ENCODE peak calls at places on chromosomes 11 and 22, in four cellular contexts. One of them, this sample, is unnamed.

GRCh38 chr11:113001709-113002108 is 40.5 kb downstream of the NCAM1 start:
- DNase-seq in SK-N-SH: no peak
- DNase-seq in GM12878: no peak
- DNase-seq in HepG2: no peak
- DNase-seq in this sample: no peak

GRCh38 chr22:24968066-24968561 is 15.6 kb downstream of the KIAA1671 start:
- DNase-seq in SK-N-SH: no peak
- DNase-seq in GM12878: no peak
- DNase-seq in HepG2: no peak
- DNase-seq in this sample: no peak

GRCh38 chr11:122634507-122634906 is 21.0 kb upstream of the UBASH3B start:
- DNase-seq in SK-N-SH: no peak
- DNase-seq in GM12878: no peak
- DNase-seq in HepG2: no peak
- DNase-seq in this sample: no peak

GRCh38 chr11:118908264-118908663 is 17.5 kb downstream of the BCL9L start:
- DNase-seq in SK-N-SH: no peak
- DNase-seq in GM12878: no peak
- DNase-seq in HepG2: no peak
- DNase-seq in this sample: no peak

GRCh38 chr11:119148855-119149370 is at the start of gene ABCG4:
- DNase-seq in GM12878: no peak
- DNase-seq in HepG2: no peak
- DNase-seq in SK-N-SH: peak
- DNase-seq in this sample: peak

GRCh38 chr22:19210188-19210587 is 31.7 kb upstream of the SLC25A1 start:
- DNase-seq in HepG2: no peak
- DNase-seq in SK-N-SH: no peak
- DNase-seq in GM12878: no peak
- DNase-seq in this sample: no peak

GRCh38 chr11:116454020-116454645 is 318.7 kb downstream of the BUD13 start:
- DNase-seq in HepG2: peak
- DNase-seq in GM12878: no peak
- DNase-seq in SK-N-SH: peak
- DNase-seq in this sample: peak

GRCh38 chr11:61477734-61478148 is 30.8 kb upstream of the LRRC10B start:
- DNase-seq in HepG2: no peak
- DNase-seq in GM12878: no peak
- DNase-seq in SK-N-SH: peak
- DNase-seq in this sample: peak

GRCh38 chr11:130159657-130160459 is at the start of gene ST14:
- DNase-seq in GM12878: no peak
- DNase-seq in HepG2: no peak
- DNase-seq in SK-N-SH: peak
- DNase-seq in this sample: no peak

GRCh38 chr11:73201249-73201648 is 16.8 kb upstream of the P2RY2 start:
- DNase-seq in HepG2: no peak
- DNase-seq in SK-N-SH: no peak
- DNase-seq in GM12878: no peak
- DNase-seq in this sample: no peak

GRCh38 chr22:39313258-39314001 is 6.0 kb downstream of the RPL3 start:
- DNase-seq in GM12878: no peak
- DNase-seq in HepG2: no peak
- DNase-seq in SK-N-SH: no peak
- DNase-seq in this sample: no peak

GRCh38 chr11:91133361-91133760 is 910.5 kb upstream of the CHORDC1 start:
- DNase-seq in GM12878: no peak
- DNase-seq in HepG2: no peak
- DNase-seq in SK-N-SH: no peak
- DNase-seq in this sample: no peak

GRCh38 chr22:46895753-46896152 is 133.3 kb downstream of the TBC1D22A start:
- DNase-seq in SK-N-SH: no peak
- DNase-seq in HepG2: no peak
- DNase-seq in GM12878: no peak
- DNase-seq in this sample: peak

GRCh38 chr11:44939673-44940072 is 11.0 kb downstream of the TP53I11 start:
- DNase-seq in GM12878: no peak
- DNase-seq in SK-N-SH: no peak
- DNase-seq in HepG2: peak
- DNase-seq in this sample: peak

GRCh38 chr11:71999360-71999759 is 651 bp downstream of the IL18BP start:
- DNase-seq in HepG2: no peak
- DNase-seq in GM12878: no peak
- DNase-seq in SK-N-SH: no peak
- DNase-seq in this sample: no peak

GRCh38 chr11:128669491-128669890 is 24.4 kb upstream of the FLI1 start:
- DNase-seq in HepG2: no peak
- DNase-seq in SK-N-SH: no peak
- DNase-seq in GM12878: no peak
- DNase-seq in this sample: no peak
- TF ChIP-seq NFIC in HepG2: no peak
- TF ChIP-seq NFIC in SK-N-SH: no peak
- TF ChIP-seq NFIC in GM12878: no peak
- TF ChIP-seq NFIC in this sample: no peak

DNA sequence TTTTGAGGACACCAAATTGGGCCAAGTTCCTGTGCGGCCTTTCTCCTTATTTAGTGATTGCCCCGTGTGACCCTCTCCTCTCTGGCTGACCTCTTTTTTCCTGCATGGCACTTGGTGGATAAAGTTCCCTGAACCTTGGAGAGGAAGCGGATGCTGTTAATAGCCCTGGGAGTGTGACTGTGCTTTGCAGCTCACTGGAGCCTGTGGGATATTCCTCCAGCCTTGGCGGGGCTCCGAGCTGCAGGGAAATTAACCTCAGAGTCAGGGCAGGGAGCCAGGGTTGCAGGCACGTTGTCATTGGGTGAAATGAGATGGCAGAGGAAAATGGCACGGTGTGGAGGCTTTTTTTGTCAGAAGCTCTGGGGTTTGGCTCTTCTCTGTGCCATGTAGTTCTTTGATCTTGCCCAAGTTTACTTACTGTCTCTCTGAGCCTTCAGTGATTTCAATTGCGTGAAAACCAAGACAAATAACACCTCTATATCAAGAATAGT is 965 bp downstream of the OR9Q1 start:
- DNase-seq in HepG2: no peak
- DNase-seq in GM12878: no peak
- DNase-seq in SK-N-SH: no peak
- DNase-seq in this sample: no peak
- TF ChIP-seq NFIC in HepG2: no peak
- TF ChIP-seq NFIC in GM12878: no peak
- TF ChIP-seq NFIC in SK-N-SH: no peak
- TF ChIP-seq NFIC in this sample: no peak

GRCh38 chr11:1573077-1573846 is 1.2 kb upstream of the DUSP8 start:
- DNase-seq in GM12878: no peak
- DNase-seq in HepG2: no peak
- DNase-seq in SK-N-SH: peak
- DNase-seq in this sample: no peak
- TF ChIP-seq NFIC in GM12878: no peak
- TF ChIP-seq NFIC in HepG2: no peak
- TF ChIP-seq NFIC in SK-N-SH: no peak
- TF ChIP-seq NFIC in this sample: no peak

GRCh38 chr11:63710476-63711217 is 29.3 kb downstream of the RTN3 start:
- DNase-seq in SK-N-SH: no peak
- DNase-seq in GM12878: no peak
- DNase-seq in HepG2: no peak
- DNase-seq in this sample: peak
- TF ChIP-seq NFIC in SK-N-SH: no peak
- TF ChIP-seq NFIC in GM12878: no peak
- TF ChIP-seq NFIC in HepG2: no peak
- TF ChIP-seq NFIC in this sample: no peak

GRCh38 chr11:34728609-34729008 is 107.7 kb downstream of the EHF start:
- DNase-seq in HepG2: no peak
- DNase-seq in SK-N-SH: no peak
- DNase-seq in GM12878: no peak
- DNase-seq in this sample: no peak
- TF ChIP-seq NFIC in HepG2: no peak
- TF ChIP-seq NFIC in SK-N-SH: no peak
- TF ChIP-seq NFIC in GM12878: no peak
- TF ChIP-seq NFIC in this sample: no peak

GRCh38 chr11:132913295-132913694 is 619.0 kb downstream of the OPCML start:
- DNase-seq in GM12878: no peak
- DNase-seq in HepG2: no peak
- DNase-seq in SK-N-SH: no peak
- DNase-seq in this sample: no peak
- TF ChIP-seq NFIC in GM12878: peak
- TF ChIP-seq NFIC in HepG2: no peak
- TF ChIP-seq NFIC in SK-N-SH: no peak
- TF ChIP-seq NFIC in this sample: no peak

DNA sequence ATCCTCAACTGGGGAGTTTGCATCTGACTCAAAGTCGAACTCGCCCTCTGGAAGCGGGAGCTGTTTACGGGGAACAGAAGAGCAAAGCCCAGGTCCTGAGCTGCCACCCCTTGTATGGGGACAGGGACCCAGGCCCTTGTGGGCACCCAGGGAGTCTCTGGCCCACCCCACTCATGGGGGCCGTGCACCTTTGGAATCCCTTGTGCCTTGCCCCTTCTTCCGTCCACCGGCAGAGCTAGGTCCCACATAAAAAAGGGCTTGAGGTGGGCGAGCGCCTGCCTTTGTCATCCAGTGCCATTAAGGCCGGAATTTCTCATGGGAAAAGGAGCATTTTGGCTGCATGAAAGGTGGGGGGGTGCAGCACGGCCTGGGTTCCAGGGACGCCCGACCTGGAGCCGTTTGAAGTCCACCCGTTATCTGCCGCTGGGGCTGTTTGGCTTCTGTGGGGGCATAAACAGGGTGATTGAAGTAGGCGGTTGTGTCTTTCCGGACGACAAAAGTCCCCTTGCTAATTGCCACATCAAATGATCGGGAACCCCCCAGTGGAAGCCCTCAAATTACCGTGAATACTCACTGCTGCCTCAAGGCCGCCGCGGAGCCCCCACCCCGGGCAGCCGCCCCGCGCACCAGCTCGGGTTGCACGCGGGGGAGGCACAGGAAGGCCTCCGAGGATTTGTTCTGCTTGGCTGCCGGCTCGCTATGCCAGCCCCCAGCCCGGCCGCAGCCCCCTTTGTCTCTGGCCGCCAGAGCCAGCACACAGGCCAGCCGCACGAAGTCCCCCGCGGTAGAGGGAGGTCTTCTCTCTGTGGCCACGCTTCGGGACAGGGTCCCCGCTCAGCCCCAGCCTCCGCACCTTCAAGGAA is 49.0 kb upstream of the FGF3 start:
- DNase-seq in HepG2: no peak
- DNase-seq in SK-N-SH: peak
- DNase-seq in GM12878: no peak
- DNase-seq in this sample: no peak
- TF ChIP-seq NFIC in HepG2: no peak
- TF ChIP-seq NFIC in SK-N-SH: no peak
- TF ChIP-seq NFIC in GM12878: no peak
- TF ChIP-seq NFIC in this sample: no peak

DNA sequence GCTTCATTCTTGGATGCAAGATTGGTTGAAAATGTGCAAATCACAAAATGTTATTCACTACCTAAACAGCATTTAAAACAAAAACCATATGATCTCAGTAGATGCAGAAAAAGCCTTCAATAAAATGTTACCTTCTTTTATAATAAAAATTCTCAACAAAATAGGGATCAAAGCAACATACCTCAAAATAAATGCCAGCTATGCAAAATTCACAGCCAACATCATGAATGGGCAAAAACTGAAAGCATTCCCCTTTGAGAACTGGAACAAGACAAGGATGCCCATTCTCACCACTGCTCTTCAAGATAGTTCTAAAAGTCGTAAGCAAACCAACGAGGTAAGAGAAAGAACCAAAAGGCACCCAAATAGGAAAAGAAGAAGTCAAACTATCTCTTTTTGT is 2.0 kb downstream of the OR5AK2 start:
- DNase-seq in HepG2: no peak
- DNase-seq in SK-N-SH: no peak
- DNase-seq in GM12878: no peak
- DNase-seq in this sample: no peak
- TF ChIP-seq NFIC in HepG2: no peak
- TF ChIP-seq NFIC in SK-N-SH: no peak
- TF ChIP-seq NFIC in GM12878: no peak
- TF ChIP-seq NFIC in this sample: no peak

DNA sequence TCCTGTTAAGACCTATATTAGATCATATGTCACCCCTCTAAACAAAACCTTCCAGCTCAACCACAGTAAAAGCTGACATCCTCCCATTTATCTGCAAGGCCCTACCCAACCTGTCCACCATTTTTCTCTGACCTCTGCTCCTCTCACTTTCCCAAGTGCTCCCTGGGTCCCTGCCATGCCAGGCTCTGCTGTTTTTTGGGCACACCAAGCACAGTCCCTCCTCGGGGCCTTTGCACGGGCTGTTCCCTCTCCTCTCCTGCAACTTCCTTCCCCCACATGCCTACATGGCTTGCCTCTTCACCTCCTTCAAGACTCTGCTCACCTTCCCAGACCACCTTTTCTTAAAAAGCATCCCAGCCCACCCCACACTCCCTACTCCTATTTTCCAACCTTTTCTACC is 9.8 kb downstream of the TST start:
- DNase-seq in HepG2: no peak
- DNase-seq in GM12878: no peak
- DNase-seq in SK-N-SH: no peak
- DNase-seq in this sample: no peak
- TF ChIP-seq NFIC in HepG2: no peak
- TF ChIP-seq NFIC in GM12878: no peak
- TF ChIP-seq NFIC in SK-N-SH: no peak
- TF ChIP-seq NFIC in this sample: no peak

DNA sequence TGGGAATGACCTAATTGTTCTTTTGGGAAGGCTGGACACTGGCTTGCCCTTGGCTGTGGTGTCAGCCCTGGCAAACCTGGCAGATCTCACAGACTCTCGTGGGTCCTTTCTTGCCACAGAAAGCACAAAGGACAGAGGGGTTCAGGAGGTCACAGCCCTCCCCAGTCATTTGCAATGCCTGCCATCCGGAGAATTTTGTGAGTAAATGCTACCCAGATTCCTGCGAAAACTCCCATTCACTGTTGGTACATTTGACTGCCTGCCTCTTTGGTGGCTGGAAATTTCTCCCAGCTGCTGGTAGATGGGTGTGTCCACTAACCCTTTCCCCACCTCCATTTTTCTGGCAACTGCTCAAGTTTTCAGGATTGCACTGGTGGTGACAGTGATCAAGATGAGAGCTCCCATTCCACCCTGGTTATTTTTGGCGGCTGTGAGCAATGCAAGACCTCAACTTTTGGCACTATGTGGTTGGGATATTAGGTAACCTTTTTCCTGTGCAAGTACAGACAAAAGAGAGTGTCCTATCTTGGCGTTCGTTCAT is 155.7 kb downstream of the NAV2 start:
- DNase-seq in SK-N-SH: peak
- DNase-seq in HepG2: no peak
- DNase-seq in GM12878: no peak
- DNase-seq in this sample: no peak
- TF ChIP-seq NFIC in SK-N-SH: peak
- TF ChIP-seq NFIC in HepG2: no peak
- TF ChIP-seq NFIC in GM12878: no peak
- TF ChIP-seq NFIC in this sample: no peak

This sample was measured in K562.